ENCODE peak calls at places on chromosome 20, in five cellular contexts. J is left lung, S is AG10803, B is GM03348, M is endothelial cell of umbilical vein. X is an unnamed sample.
A peak's percentile ranks its signal among the peaks of the same experiment; 100 is the strongest.

GRCh38 chr20:40686434-40686882 is 2.6 kb downstream of the MAFB start:
- DNase-seq in J (no peak), S (peak; percentile 24), B (no peak), M (peak; percentile 16), X (no peak)

GRCh38 chr20:41617059-41617921 is 887 bp downstream of the CHD6 start:
- DNase-seq in J (peak; percentile 37), S (peak; percentile 47), B (peak; percentile 71), M (peak; percentile 49), X (peak; percentile 22)

GRCh38 chr20:43554369-43554768 is 4.5 kb upstream of the SGK2 start:
- DNase-seq in J (no peak), S (no peak), B (no peak), M (no peak), X (no peak)

GRCh38 chr20:61601853-61602252 is 349.8 kb downstream of the CDH4 start:
- DNase-seq in J (no peak), S (no peak), B (no peak), M (no peak), X (no peak)

GRCh38 chr20:63863798-63864544 is 1.1 kb upstream of the TPD52L2 start:
- DNase-seq in J (peak; percentile 93), S (peak; percentile 76), B (peak; percentile 92), M (peak; percentile 84), X (peak; percentile 56)

GRCh38 chr20:33656010-33656782 is 5.9 kb upstream of the C20orf144 start:
- DNase-seq in J (peak; percentile 30), S (no peak), B (no peak), M (no peak), X (no peak)

GRCh38 chr20:37392441-37393195 is 46.7 kb downstream of the SRC start:
- DNase-seq in J (no peak), S (no peak), B (peak; percentile 51), M (no peak), X (no peak)

GRCh38 chr20:50034567-50035170 is 51.9 kb downstream of the SNAI1 start:
- DNase-seq in J (no peak), S (peak; percentile 78), B (peak; percentile 65), M (peak; percentile 88), X (no peak)

GRCh38 chr20:24746351-24746685 is 202.8 kb upstream of the CST7 start:
- DNase-seq in J (peak; percentile 49), S (no peak), B (no peak), M (no peak), X (no peak)

GRCh38 chr20:11447371-11448100 is 470.2 kb upstream of the BTBD3 start:
- DNase-seq in J (no peak), S (no peak), B (no peak), M (peak; percentile 66), X (no peak)

X was measured in central memory CD8-positive, alpha-beta T cell.